ENCODE peak calls at places on chromosomes 2 and 18, in six cellular contexts. N is esophagus squamous epithelium, L is GM13976, J is coronary artery, Z is GM20000, E is cardiac muscle cell. C is an unnamed sample.

GRCh38 chr18:10164241-10165160 is 250.7 kb downstream of the VAPA start:
- DNase-seq in N (no peak), L (no peak), J (no peak), Z (no peak), E (peak; percentile 32), C (no peak)

GRCh38 chr2:237483018-237483731 is 3.9 kb upstream of the MLPH start:
- DNase-seq in N (no peak), L (no peak), J (peak; percentile 68), Z (no peak), E (peak; percentile 57), C (no peak)

GRCh38 chr2:15421761-15422160 is 139.4 kb downstream of the NBAS start:
- DNase-seq in N (no peak), L (no peak), J (no peak), Z (no peak), E (no peak), C (no peak)

GRCh38 chr18:3104190-3105054 is 91.5 kb upstream of the LPIN2 start:
- DNase-seq in N (no peak), L (no peak), J (no peak), Z (no peak), E (peak; percentile 62), C (no peak)

GRCh38 chr2:227862227-227862740 is 9.1 kb upstream of the DAW1 start:
- DNase-seq in N (no peak), L (peak; percentile 65), J (no peak), Z (peak; percentile 68), E (peak; percentile 87), C (no peak)

GRCh38 chr18:9927392-9928063 is 13.7 kb downstream of the VAPA start:
- DNase-seq in N (no peak), L (no peak), J (no peak), Z (no peak), E (no peak), C (no peak)

GRCh38 chr2:17179145-17179808 is 339.0 kb downstream of the RAD51AP2 start:
- DNase-seq in N (no peak), L (no peak), J (no peak), Z (no peak), E (no peak), C (no peak)

GRCh38 chr2:179201884-179202283 is 62.7 kb downstream of the SESTD1 start:
- DNase-seq in N (no peak), L (no peak), J (no peak), Z (no peak), E (peak; percentile 21), C (no peak)

GRCh38 chr2:240567872-240568677 is at the start of gene RNPEPL1:
- DNase-seq in N (no peak), L (peak; percentile 77), J (no peak), Z (peak; percentile 85), E (no peak), C (peak; percentile 84)

GRCh38 chr2:40844353-40845277 is 392.7 kb upstream of the SLC8A1 start:
- DNase-seq in N (no peak), L (no peak), J (no peak), Z (no peak), E (peak; percentile 9), C (no peak)

GRCh38 chr2:23604731-23605130 is 219.8 kb downstream of the KLHL29 start:
- DNase-seq in N (no peak), L (no peak), J (no peak), Z (no peak), E (no peak), C (no peak)

GRCh38 chr2:50347355-50348044 is 684.4 kb downstream of the NRXN1 start:
- DNase-seq in N (no peak), L (no peak), J (no peak), Z (no peak), E (peak; percentile 3), C (peak; percentile 75)

GRCh38 chr2:238633426-238634328 is 206.9 kb downstream of the ASB1 start:
- DNase-seq in N (no peak), L (no peak), J (no peak), Z (no peak), E (no peak), C (peak; percentile 62)

GRCh38 chr18:49566217-49566616 is 4.4 kb downstream of the LIPG start:
- DNase-seq in N (no peak), L (no peak), J (no peak), Z (no peak), E (peak; percentile 25), C (no peak)

GRCh38 chr2:21276163-21276562 is 152.4 kb downstream of the TDRD15 start:
- DNase-seq in N (no peak), L (no peak), J (no peak), Z (no peak), E (no peak), C (no peak)

GRCh38 chr2:166384774-166385173 is 9.0 kb upstream of the SCN9A start:
- DNase-seq in N (no peak), L (no peak), J (no peak), Z (no peak), E (peak; percentile 53), C (no peak)
- TF ChIP-seq CTCF in N (peak; percentile 31), L (peak; percentile 8), J (no peak), Z (no peak), E (peak; percentile 36), C (peak; percentile 62)

GRCh38 chr2:71454221-71455010 is 1.1 kb downstream of the DYSF start:
- DNase-seq in N (no peak), L (no peak), J (no peak), Z (peak; percentile 18), E (no peak), C (no peak)
- TF ChIP-seq CTCF in N (no peak), L (no peak), J (no peak), Z (no peak), E (no peak), C (no peak)

GRCh38 chr2:144511945-144512344 is 8.0 kb downstream of the ZEB2 start:
- DNase-seq in N (no peak), L (no peak), J (no peak), Z (no peak), E (no peak), C (no peak)
- TF ChIP-seq CTCF in N (no peak), L (no peak), J (no peak), Z (no peak), E (no peak), C (peak; percentile 13)

DNA sequence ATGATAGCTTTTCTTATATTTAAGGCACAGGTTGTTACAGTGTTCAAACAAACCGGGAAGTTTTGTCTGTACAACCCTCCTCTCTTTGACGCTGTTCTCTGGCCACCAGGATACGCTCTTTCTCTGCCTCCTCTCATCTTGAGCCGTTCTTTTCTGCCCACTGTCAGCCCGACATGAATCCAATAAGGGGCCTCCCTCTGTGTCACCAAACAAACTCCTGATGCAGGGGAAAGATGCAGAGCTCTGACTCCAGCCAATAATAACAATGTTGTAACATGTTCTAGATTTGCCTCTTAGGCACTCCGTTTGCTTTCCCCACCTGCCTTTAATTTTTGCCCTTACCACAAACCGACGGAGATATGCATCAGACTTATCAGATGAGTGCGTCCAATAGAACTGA is 449.3 kb downstream of the SLC4A3 start:
- DNase-seq in N (no peak), L (no peak), J (peak; percentile 78), Z (no peak), E (peak; percentile 78), C (no peak)
- TF ChIP-seq CTCF in N (no peak), L (no peak), J (no peak), Z (no peak), E (peak; percentile 58), C (peak; percentile 61)

DNA sequence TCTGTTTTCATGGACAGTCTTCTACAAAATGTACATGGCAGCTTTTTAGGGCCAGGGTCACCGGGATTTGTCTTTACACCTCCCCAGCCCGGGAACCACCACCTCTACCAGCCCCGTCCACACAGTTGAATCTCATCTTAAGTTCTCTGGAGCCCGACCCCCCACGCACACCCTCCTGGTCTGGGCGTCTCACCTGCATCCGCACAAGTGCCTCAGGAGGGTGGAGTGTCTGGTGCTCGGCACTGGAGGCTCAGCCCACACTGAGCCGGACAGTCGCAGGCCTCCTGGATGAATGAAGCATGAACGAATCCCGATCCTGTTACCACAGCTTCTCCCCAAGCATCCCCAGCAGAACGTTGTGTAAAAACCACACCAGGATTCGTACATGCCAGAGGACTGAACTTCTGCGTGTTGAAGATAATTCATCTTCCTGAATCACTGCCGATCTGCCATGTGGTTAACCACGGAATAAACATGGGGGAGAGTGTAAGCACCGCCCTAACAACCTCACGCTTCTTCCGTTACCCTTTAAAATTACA is 162.0 kb downstream of the RTP5 start:
- DNase-seq in N (no peak), L (no peak), J (peak; percentile 46), Z (no peak), E (peak; percentile 69), C (peak; percentile 71)
- TF ChIP-seq CTCF in N (no peak), L (no peak), J (no peak), Z (no peak), E (no peak), C (no peak)

GRCh38 chr2:110852051-110852450 is 119.7 kb downstream of the ACOXL start:
- DNase-seq in N (no peak), L (no peak), J (no peak), Z (no peak), E (no peak), C (no peak)

GRCh38 chr2:110852541-110853263 is 120.3 kb downstream of the ACOXL start:
- DNase-seq in N (no peak), L (no peak), J (no peak), Z (no peak), E (no peak), C (no peak)

GRCh38 chr2:110853516-110853915 is 121.1 kb downstream of the ACOXL start:
- DNase-seq in N (no peak), L (peak; percentile 52), J (no peak), Z (peak; percentile 36), E (peak; percentile 36), C (no peak)

GRCh38 chr2:110851531-110851930 is 119.2 kb downstream of the ACOXL start:
- DNase-seq in N (no peak), L (no peak), J (no peak), Z (no peak), E (no peak), C (no peak)

GRCh38 chr2:110854355-110855081 is 122.1 kb downstream of the ACOXL start:
- DNase-seq in N (no peak), L (no peak), J (no peak), Z (no peak), E (no peak), C (no peak)
- TF ChIP-seq CTCF in N (no peak), L (peak; percentile 28), J (no peak), Z (peak; percentile 16), E (peak; percentile 38), C (peak; percentile 26)

DNA sequence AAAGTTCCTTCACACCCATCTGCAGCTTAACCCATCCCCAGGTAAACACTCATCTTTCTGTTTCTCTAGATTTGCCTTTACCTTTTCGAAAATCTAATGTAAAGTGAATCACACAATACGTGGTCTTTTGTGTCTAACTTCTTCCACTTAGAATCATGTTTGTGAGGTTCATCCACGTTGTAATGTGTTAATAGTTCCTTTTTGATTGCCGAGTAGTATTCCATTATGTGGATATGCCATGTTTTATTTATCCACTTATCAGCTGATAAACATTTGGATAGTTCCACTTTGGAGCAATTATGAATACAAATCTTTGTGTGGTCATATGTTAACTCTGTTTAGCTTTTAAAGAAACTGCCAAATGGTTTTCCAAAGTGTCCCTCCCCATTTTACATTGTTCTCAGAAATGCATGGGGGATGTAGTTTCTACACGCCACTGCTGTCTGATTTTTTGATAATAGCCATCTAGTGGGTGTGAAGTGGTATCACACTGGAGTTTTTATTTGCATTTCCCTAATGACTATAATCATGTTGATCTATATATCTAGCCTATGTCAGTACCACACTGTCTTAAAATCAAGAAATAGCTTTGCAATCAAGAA is 22.3 kb downstream of the PECR start:
- DNase-seq in N (no peak), L (no peak), J (no peak), Z (no peak), E (no peak), C (no peak)
- TF ChIP-seq CTCF in N (peak; percentile 11), L (no peak), J (no peak), Z (no peak), E (peak; percentile 12), C (no peak)

C was measured in osteocyte.